ENCODE peak calls at places on chromosome 17, in four cellular contexts. R is occipital lobe, S is non-pigmented ciliary epithelial cell, D is fibroblast of gingiva. L is an unnamed sample.

GRCh38 chr17:68567035-68567434 is 34.1 kb downstream of the FAM20A start:
- DNase-seq in D (peak), R (no peak), S (no peak), L (peak)

GRCh38 chr17:73744411-73744810 is 100.2 kb upstream of the SDK2 start:
- DNase-seq in S (no peak), D (no peak), R (no peak), L (no peak)

GRCh38 chr17:49994085-49995054 is 654 bp downstream of the DLX3 start:
- DNase-seq in R (no peak), D (no peak), S (no peak), L (no peak)

GRCh38 chr17:79647456-79647915 is 36.6 kb upstream of the RBFOX3 start:
- DNase-seq in D (no peak), R (no peak), S (no peak), L (no peak)

GRCh38 chr17:49962599-49963276 is 6.3 kb upstream of the DLX4 start:
- DNase-seq in S (no peak), D (no peak), R (no peak), L (no peak)

GRCh38 chr17:79048826-79049755 is 25.1 kb downstream of the C1QTNF1 start:
- DNase-seq in R (no peak), S (no peak), D (no peak), L (no peak)

GRCh38 chr17:43114101-43114691 is 11.0 kb downstream of the BRCA1 start:
- DNase-seq in D (no peak), S (no peak), R (no peak), L (no peak)

GRCh38 chr17:60091109-60091508 is 12.4 kb upstream of the HEATR6 start:
- DNase-seq in D (no peak), S (no peak), R (no peak), L (no peak)